ENCODE peak calls at places on chromosome 18, in six cellular contexts. L is frontal cortex, N is NT2/D1, X is neural progenitor cell, O is heart left ventricle, B is omental fat pad. A is an unnamed sample.

GRCh38 chr18:3538456-3538855 is 88.5 kb downstream of the TGIF1 start:
- DNase-seq in L (no peak), N (no peak), X (no peak), O (no peak), B (no peak), A (no peak)

GRCh38 chr18:11393486-11393885 is 215.9 kb upstream of the SLC35G4 start:
- DNase-seq in L (no peak), N (no peak), X (no peak), O (peak), B (no peak), A (no peak)

GRCh38 chr18:14285053-14285452 is 152.8 kb upstream of the ZNF519 start:
- DNase-seq in L (no peak), N (no peak), X (no peak), O (no peak), B (no peak), A (no peak)

GRCh38 chr18:9740076-9740475 is 32.0 kb downstream of the RAB31 start:
- DNase-seq in L (no peak), N (no peak), X (no peak), O (no peak), B (no peak), A (no peak)

GRCh38 chr18:48961547-48961946 is 10.8 kb upstream of the SMAD7 start:
- DNase-seq in L (no peak), N (no peak), X (no peak), O (no peak), B (no peak), A (no peak)

GRCh38 chr18:45879681-45880655 is 54.5 kb downstream of the SIGLEC15 start:
- DNase-seq in L (peak), N (peak), X (peak), O (peak), B (peak), A (peak)

GRCh38 chr18:2898131-2898640 is 51.4 kb downstream of the EMILIN2 start:
- DNase-seq in L (no peak), N (no peak), X (no peak), O (peak), B (no peak), A (peak)

GRCh38 chr18:78724214-78724834 is 255.3 kb upstream of the SALL3 start:
- DNase-seq in L (no peak), N (no peak), X (no peak), O (no peak), B (no peak), A (no peak)

GRCh38 chr18:13725566-13726227 is 661 bp downstream of the FAM210A start:
- DNase-seq in L (no peak), N (no peak), X (no peak), O (no peak), B (no peak), A (no peak)

GRCh38 chr18:31572368-31572767 is 19.3 kb upstream of the TTR start:
- DNase-seq in L (no peak), N (no peak), X (no peak), O (no peak), B (no peak), A (no peak)

GRCh38 chr18:57789105-57789504 is 14.0 kb downstream of the ATP8B1 start:
- DNase-seq in L (no peak), N (no peak), X (no peak), O (no peak), B (no peak), A (no peak)

GRCh38 chr18:79950440-79951341 is 762 bp downstream of the SLC66A2 start:
- DNase-seq in L (peak), N (no peak), X (peak), O (peak), B (peak), A (no peak)

GRCh38 chr18:2814928-2815327 is 31.9 kb upstream of the EMILIN2 start:
- DNase-seq in L (no peak), N (no peak), X (no peak), O (no peak), B (no peak), A (no peak)

GRCh38 chr18:71529708-71530303 is 1014.3 kb downstream of the CBLN2 start:
- DNase-seq in L (no peak), N (no peak), X (no peak), O (no peak), B (no peak), A (no peak)

GRCh38 chr18:11951390-11951851 is 29.9 kb upstream of the IMPA2 start:
- DNase-seq in L (no peak), N (no peak), X (peak), O (no peak), B (no peak), A (no peak)

GRCh38 chr18:44392933-44393332 is 287.8 kb upstream of the SETBP1 start:
- DNase-seq in L (no peak), N (peak), X (peak), O (no peak), B (no peak), A (no peak)

GRCh38 chr18:8982416-8983183 is 119.9 kb upstream of the NDUFV2 start:
- DNase-seq in L (no peak), N (peak), X (peak), O (no peak), B (no peak), A (peak)

GRCh38 chr18:76657428-76657827 is 162.4 kb upstream of the ZNF516 start:
- DNase-seq in L (no peak), N (no peak), X (no peak), O (no peak), B (no peak), A (no peak)

GRCh38 chr18:7273301-7273911 is 42.5 kb downstream of the LRRC30 start:
- DNase-seq in L (no peak), N (no peak), X (peak), O (peak), B (peak), A (peak)

GRCh38 chr18:71047882-71048281 is 759.0 kb downstream of the SOCS6 start:
- DNase-seq in L (no peak), N (no peak), X (no peak), O (no peak), B (no peak), A (no peak)

GRCh38 chr18:79477711-79478483 is 82.2 kb downstream of the NFATC1 start:
- DNase-seq in L (no peak), N (no peak), X (no peak), O (peak), B (no peak), A (peak)

GRCh38 chr18:11553098-11553940 is 56.1 kb upstream of the SLC35G4 start:
- DNase-seq in L (peak), N (peak), X (peak), O (no peak), B (no peak), A (no peak)

GRCh38 chr18:50734342-50734741 is 85.5 kb downstream of the MRO start:
- DNase-seq in L (no peak), N (no peak), X (no peak), O (no peak), B (no peak), A (no peak)

GRCh38 chr18:37836571-37836970 is 271.0 kb upstream of the CELF4 start:
- DNase-seq in L (no peak), N (no peak), X (no peak), O (no peak), B (no peak), A (no peak)

GRCh38 chr18:13530879-13531387 is 195.4 kb downstream of the FAM210A start:
- DNase-seq in L (no peak), N (peak), X (peak), O (peak), B (no peak), A (peak)

GRCh38 chr18:8717011-8717770 is 11.8 kb downstream of the MTCL1 start:
- DNase-seq in L (no peak), N (no peak), X (peak), O (no peak), B (no peak), A (no peak)

GRCh38 chr18:80250740-80251364 is 3.5 kb upstream of the PARD6G start:
- DNase-seq in L (no peak), N (no peak), X (no peak), O (no peak), B (no peak), A (peak)

GRCh38 chr18:7452331-7452730 is 114.8 kb upstream of the PTPRM start:
- DNase-seq in L (no peak), N (peak), X (peak), O (no peak), B (no peak), A (no peak)

GRCh38 chr18:59994357-59994756 is 94.6 kb downstream of the PMAIP1 start:
- DNase-seq in L (no peak), N (no peak), X (peak), O (no peak), B (no peak), A (no peak)

GRCh38 chr18:59516356-59517155 is 157.5 kb upstream of the LMAN1 start:
- DNase-seq in L (no peak), N (peak), X (peak), O (peak), B (peak), A (peak)

GRCh38 chr18:1846640-1847039 is 724.7 kb downstream of the METTL4 start:
- DNase-seq in L (no peak), N (no peak), X (no peak), O (no peak), B (no peak), A (no peak)

GRCh38 chr18:23311346-23312103 is 141.6 kb upstream of the RIOK3 start:
- DNase-seq in L (no peak), N (no peak), X (no peak), O (peak), B (peak), A (no peak)

GRCh38 chr18:5768454-5768853 is 126.9 kb downstream of the TMEM200C start:
- DNase-seq in L (no peak), N (no peak), X (no peak), O (no peak), B (no peak), A (no peak)

GRCh38 chr18:27713727-27714080 is 463.2 kb downstream of the CDH2 start:
- DNase-seq in L (no peak), N (no peak), X (peak), O (no peak), B (no peak), A (no peak)

A was measured in lower leg skin.